ENCODE peak calls at places on chromosomes 6 and 20, in six cellular contexts. O, R, V, K, W and L are unnamed samples.

GRCh38 chr6:11535801-11536230 is 1.7 kb upstream of the TMEM170B start:
- DNase-seq in O (no peak), V (no peak), K (no peak), R (no peak), W (no peak), L (no peak)

GRCh38 chr6:136962661-136963060 is 40.6 kb downstream of the SLC35D3 start:
- DNase-seq in O (peak; percentile 14), V (no peak), K (no peak), R (peak; percentile 86), W (no peak), L (no peak)

GRCh38 chr20:59933849-59934585 is 580 bp upstream of the SYCP2 start:
- DNase-seq in K (peak; percentile 65), V (peak; percentile 92), R (no peak), O (peak; percentile 75), W (peak; percentile 73), L (peak; percentile 76)

GRCh38 chr6:167420858-167421766 is 96.2 kb downstream of the TTLL2 start:
- DNase-seq in W (no peak), V (no peak), R (no peak), K (no peak), O (no peak), L (no peak)

GRCh38 chr6:119186490-119186889 is 108.0 kb upstream of the FAM184A start:
- DNase-seq in K (no peak), W (no peak), V (peak; percentile 14), R (no peak), O (no peak), L (no peak)

GRCh38 chr20:19628570-19629134 is 129.4 kb upstream of the RIN2 start:
- DNase-seq in W (peak; percentile 4), O (peak; percentile 74), V (no peak), K (no peak), R (peak; percentile 47), L (peak; percentile 66)

GRCh38 chr6:69673298-69673697 is 123.5 kb downstream of the LMBRD1 start:
- DNase-seq in V (no peak), W (no peak), O (no peak), R (no peak), K (no peak), L (no peak)

GRCh38 chr6:150537893-150538292 is 61.8 kb upstream of the PLEKHG1 start:
- DNase-seq in O (no peak), W (no peak), K (no peak), R (no peak), V (no peak), L (peak; percentile 47)

GRCh38 chr6:109024368-109024767 is 70.3 kb downstream of the SESN1 start:
- DNase-seq in V (no peak), O (no peak), R (no peak), K (no peak), W (no peak), L (no peak)

GRCh38 chr20:50558483-50558925 is 48.3 kb downstream of the PTPN1 start:
- DNase-seq in K (no peak), W (no peak), O (no peak), R (no peak), V (no peak), L (no peak)

GRCh38 chr20:64077094-64077493 is 2.2 kb downstream of the RGS19 start:
- DNase-seq in V (no peak), R (no peak), O (no peak), W (no peak), K (no peak), L (no peak)

GRCh38 chr6:93136111-93136510 is 283.2 kb downstream of the EPHA7 start:
- DNase-seq in O (no peak), V (no peak), K (no peak), R (no peak), W (no peak), L (no peak)

GRCh38 chr20:891121-892080 is 24.7 kb downstream of the ANGPT4 start:
- DNase-seq in R (no peak), V (no peak), O (no peak), K (peak; percentile 72), W (no peak), L (no peak)

GRCh38 chr6:14634072-14634471 is 516.5 kb downstream of the CD83 start:
- DNase-seq in V (no peak), R (no peak), W (no peak), K (no peak), O (no peak), L (no peak)

GRCh38 chr6:33815854-33816253 is 12.1 kb upstream of the MLN start:
- DNase-seq in R (peak; percentile 56), O (peak; percentile 26), V (no peak), K (peak; percentile 11), W (no peak), L (no peak)

GRCh38 chr6:36050947-36051710 is 23.5 kb downstream of the MAPK14 start:
- DNase-seq in K (no peak), O (no peak), W (no peak), V (no peak), R (no peak), L (no peak)

GRCh38 chr6:142870787-142871371 is 74.1 kb downstream of the HIVEP2 start:
- DNase-seq in W (no peak), V (no peak), O (no peak), R (no peak), K (no peak), L (no peak)

GRCh38 chr6:125584468-125584939 is 164.9 kb upstream of the HEY2 start:
- DNase-seq in O (peak; percentile 29), K (peak; percentile 59), W (no peak), V (no peak), R (no peak), L (no peak)

GRCh38 chr6:36963451-36964290 is 9.1 kb downstream of the PI16 start:
- DNase-seq in O (no peak), W (no peak), K (no peak), V (peak; percentile 81), R (no peak), L (no peak)

GRCh38 chr6:4647414-4648365 is 128.5 kb upstream of the CDYL start:
- DNase-seq in W (no peak), K (peak; percentile 74), V (peak; percentile 90), O (peak; percentile 84), R (no peak), L (peak; percentile 79)

GRCh38 chr6:168440520-168441433 is at the start of gene SMOC2:
- DNase-seq in O (no peak), K (no peak), V (no peak), W (no peak), R (no peak), L (no peak)

GRCh38 chr6:85406641-85407075 is 43.2 kb upstream of the NT5E start:
- DNase-seq in R (no peak), V (no peak), O (no peak), W (no peak), K (no peak), L (no peak)

GRCh38 chr6:109299695-109300564 is 82.3 kb downstream of the CD164 start:
- DNase-seq in V (no peak), K (no peak), W (no peak), O (no peak), R (no peak), L (no peak)

GRCh38 chr6:144063246-144063743 is 32.1 kb downstream of the SF3B5 start:
- DNase-seq in K (no peak), V (no peak), R (no peak), O (no peak), W (no peak), L (no peak)

GRCh38 chr6:44003345-44004061 is 123.7 kb downstream of the MRPL14 start:
- DNase-seq in W (no peak), V (no peak), K (no peak), R (no peak), O (no peak), L (no peak)

GRCh38 chr6:118963003-118963402 is 28.0 kb upstream of the MCM9 start:
- DNase-seq in W (no peak), V (no peak), K (no peak), R (no peak), O (no peak), L (no peak)

GRCh38 chr20:51176446-51176845 is 153.5 kb upstream of the KCNG1 start:
- DNase-seq in V (no peak), K (no peak), R (no peak), W (no peak), O (no peak), L (no peak)

GRCh38 chr6:132830236-132830799 is 15.9 kb downstream of the RPS12 start:
- DNase-seq in K (no peak), V (no peak), W (no peak), R (peak; percentile 8), O (no peak), L (no peak)

GRCh38 chr6:75130784-75131183 is 75.1 kb downstream of the COL12A1 start:
- DNase-seq in K (no peak), R (no peak), O (no peak), W (no peak), V (no peak), L (no peak)

GRCh38 chr6:31058128-31058894 is 48.0 kb downstream of the MUC22 start:
- DNase-seq in R (no peak), K (no peak), W (no peak), V (no peak), O (no peak), L (no peak)

GRCh38 chr6:148166339-148166949 is 176.2 kb upstream of the SASH1 start:
- DNase-seq in O (no peak), K (no peak), W (no peak), V (no peak), R (peak; percentile 2), L (no peak)

GRCh38 chr20:3258429-3258828 is 19.4 kb upstream of the SLC4A11 start:
- DNase-seq in V (no peak), R (no peak), K (no peak), W (no peak), O (no peak), L (no peak)

GRCh38 chr6:1053587-1053986 is 258.3 kb upstream of the FOXQ1 start:
- DNase-seq in R (no peak), K (no peak), O (no peak), V (no peak), W (no peak), L (no peak)

GRCh38 chr6:151917531-151918329 is 110.2 kb downstream of the ESR1 start:
- DNase-seq in V (no peak), K (no peak), O (no peak), W (no peak), R (no peak), L (no peak)

GRCh38 chr6:148611213-148611612 is 135.6 kb upstream of the UST start:
- DNase-seq in V (no peak), R (no peak), W (no peak), K (no peak), O (no peak), L (peak; percentile 63)